ENCODE peak calls at places on chromosomes 12 and 14, in seven cellular contexts. R is neuronal stem cell, B is HepG2, J is K562, S is HCT116, Y is fibroblast of lung, M is SK-N-SH. Z is an unnamed sample.

GRCh38 chr14:31930493-31931225 is 146.4 kb upstream of the ARHGAP5 start:
- DNase-seq in S (no peak), Y (peak), B (peak), J (no peak), R (no peak), M (no peak), Z (no peak)

GRCh38 chr12:126295652-126296051 is 1230.4 kb downstream of the AACS start:
- DNase-seq in R (no peak), B (no peak), J (no peak), Y (no peak), M (no peak), S (no peak), Z (no peak)

GRCh38 chr12:29043069-29043468 is 106.0 kb upstream of the FAR2 start:
- DNase-seq in R (no peak), B (no peak), Y (peak), S (no peak), M (no peak), J (no peak), Z (no peak)

GRCh38 chr14:63542231-63542999 is 762 bp downstream of the PPP2R5E start:
- DNase-seq in J (peak), Y (peak), R (peak), M (peak), S (no peak), B (no peak), Z (peak)

GRCh38 chr12:109389146-109389545 is 41.4 kb downstream of the MYO1H start:
- DNase-seq in R (no peak), S (no peak), Y (no peak), M (peak), B (peak), J (peak), Z (peak)

GRCh38 chr12:93908846-93909592 is 231.8 kb downstream of the CRADD start:
- DNase-seq in Y (peak), B (no peak), R (no peak), J (no peak), S (no peak), M (no peak), Z (no peak)

GRCh38 chr12:113174461-113175384 is 10.6 kb downstream of the DDX54 start:
- DNase-seq in Y (peak), R (peak), M (peak), S (no peak), J (peak), B (peak), Z (peak)

GRCh38 chr14:97833291-97833690 is 1036.1 kb downstream of the VRK1 start:
- DNase-seq in S (no peak), R (no peak), B (no peak), Y (no peak), J (no peak), M (no peak), Z (no peak)

GRCh38 chr12:19369691-19370148 is 69.6 kb upstream of the AEBP2 start:
- DNase-seq in R (no peak), B (no peak), Y (no peak), M (no peak), J (no peak), S (no peak), Z (no peak)

GRCh38 chr12:114445401-114446323 is 39.7 kb upstream of the TBX5 start:
- DNase-seq in R (no peak), Y (no peak), M (no peak), J (no peak), S (no peak), B (no peak), Z (no peak)

GRCh38 chr12:125794401-125794800 is 729.2 kb downstream of the AACS start:
- DNase-seq in S (no peak), R (no peak), Y (peak), M (no peak), J (no peak), B (no peak), Z (no peak)

GRCh38 chr14:79896009-79896408 is 315.3 kb downstream of the DIO2 start:
- DNase-seq in B (no peak), J (no peak), S (no peak), R (no peak), Y (peak), M (no peak), Z (no peak)

GRCh38 chr12:1527789-1528188 is 66.6 kb downstream of the FBXL14 start:
- DNase-seq in R (no peak), M (no peak), J (no peak), S (no peak), Y (peak), B (no peak), Z (no peak)

GRCh38 chr12:65938807-65939206 is 114.5 kb downstream of the HMGA2 start:
- DNase-seq in B (no peak), Y (no peak), J (no peak), R (no peak), M (no peak), S (no peak), Z (no peak)

GRCh38 chr12:65941388-65941787 is 117.1 kb downstream of the HMGA2 start:
- DNase-seq in R (no peak), B (no peak), S (no peak), M (no peak), J (no peak), Y (peak), Z (no peak)

GRCh38 chr12:65937806-65938205 is 113.5 kb downstream of the HMGA2 start:
- DNase-seq in J (no peak), R (no peak), Y (no peak), S (no peak), M (no peak), B (no peak), Z (no peak)

GRCh38 chr12:65943388-65944137 is 119.3 kb downstream of the HMGA2 start:
- DNase-seq in J (no peak), M (no peak), B (no peak), Y (no peak), R (no peak), S (no peak), Z (no peak)

GRCh38 chr12:65940744-65941143 is 116.5 kb downstream of the HMGA2 start:
- DNase-seq in B (no peak), Y (no peak), S (no peak), M (no peak), R (no peak), J (no peak), Z (no peak)
- H3K9ac ChIP-seq in B (no peak), Y (no peak), S (peak), M (peak), R (no peak), J (no peak), Z (no peak)

DNA sequence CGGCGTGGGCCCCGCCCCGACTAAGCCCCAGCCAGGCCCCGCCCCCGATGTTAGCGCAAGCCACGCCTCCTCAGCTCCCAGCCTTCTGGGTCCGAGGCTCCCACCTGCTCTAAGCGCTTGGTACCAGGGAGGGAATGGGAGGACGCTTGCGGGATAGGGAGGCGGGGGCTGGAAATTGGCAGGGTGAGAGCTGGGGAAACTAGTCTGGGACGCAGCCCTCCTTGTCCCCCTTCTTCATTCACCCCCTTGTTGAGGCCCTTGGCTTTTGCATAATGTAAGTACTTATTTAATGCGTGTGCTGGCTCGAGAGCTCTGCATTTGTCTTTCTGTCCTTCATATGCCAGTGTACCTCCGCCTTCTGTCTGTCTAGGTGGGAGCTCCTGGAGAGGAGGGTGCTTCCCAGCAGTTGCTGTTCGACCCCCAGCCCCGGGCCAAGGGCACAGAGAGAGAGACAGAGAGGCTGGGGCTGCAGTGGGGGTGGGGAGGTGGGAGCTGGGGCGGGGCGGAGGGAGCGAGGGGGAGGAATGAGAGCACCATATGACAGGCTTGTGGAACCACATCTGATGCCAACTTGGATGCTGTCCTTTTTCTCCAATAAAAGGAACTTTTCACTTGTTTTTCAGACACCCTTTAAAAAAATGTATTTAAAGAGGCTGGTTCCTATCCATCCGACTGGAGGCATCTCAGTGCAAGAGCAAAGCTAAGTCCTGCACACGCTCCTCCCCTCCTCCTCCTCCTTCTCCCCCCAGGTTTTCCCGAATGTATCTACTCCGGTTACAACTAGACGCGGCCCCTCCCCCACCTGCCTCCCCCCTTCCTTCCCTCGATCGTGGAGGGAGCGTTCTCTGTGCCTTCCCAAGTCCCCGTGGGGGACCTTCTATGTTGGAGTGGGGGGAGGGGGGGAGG is 25.6 kb upstream of the MAP1LC3B2 start:
- DNase-seq in Y (peak), J (peak), B (no peak), R (peak), S (peak), M (peak), Z (peak)
- H3K9ac ChIP-seq in Y (no peak), J (peak), B (no peak), R (peak), S (peak), M (peak), Z (peak)

DNA sequence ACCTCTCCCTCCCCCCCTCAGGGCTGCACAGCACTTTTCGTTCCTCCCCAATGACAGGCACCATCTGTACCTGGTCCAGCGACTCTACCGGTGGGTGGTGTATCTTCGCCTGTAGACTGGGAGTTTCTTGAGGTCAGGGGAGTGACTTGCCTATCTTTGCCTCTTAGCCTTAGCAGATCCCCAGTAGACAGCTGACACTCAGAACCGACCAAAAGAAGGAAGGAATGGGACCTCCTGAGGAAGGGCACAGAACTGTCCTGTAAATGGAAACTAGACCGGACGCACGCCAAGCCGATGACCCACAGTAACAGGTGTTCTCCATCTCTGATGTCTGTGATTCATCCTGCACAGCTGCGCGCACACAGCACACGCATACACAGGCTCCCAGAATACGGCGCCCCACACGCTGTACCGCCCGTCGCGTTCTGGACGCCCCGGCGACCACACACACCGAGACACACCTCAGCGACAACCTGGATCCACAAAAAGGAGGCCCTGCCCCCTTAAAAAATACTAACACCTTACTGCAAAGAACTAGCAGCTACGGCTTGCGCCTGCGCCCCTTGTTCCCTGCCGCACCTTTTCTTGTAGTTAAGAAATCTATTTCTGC is 673 bp upstream of the TTC9 start:
- DNase-seq in S (no peak), R (peak), M (peak), J (no peak), B (no peak), Y (peak), Z (peak)
- H3K9ac ChIP-seq in S (peak), R (peak), M (no peak), J (no peak), B (no peak), Y (no peak), Z (peak)

DNA sequence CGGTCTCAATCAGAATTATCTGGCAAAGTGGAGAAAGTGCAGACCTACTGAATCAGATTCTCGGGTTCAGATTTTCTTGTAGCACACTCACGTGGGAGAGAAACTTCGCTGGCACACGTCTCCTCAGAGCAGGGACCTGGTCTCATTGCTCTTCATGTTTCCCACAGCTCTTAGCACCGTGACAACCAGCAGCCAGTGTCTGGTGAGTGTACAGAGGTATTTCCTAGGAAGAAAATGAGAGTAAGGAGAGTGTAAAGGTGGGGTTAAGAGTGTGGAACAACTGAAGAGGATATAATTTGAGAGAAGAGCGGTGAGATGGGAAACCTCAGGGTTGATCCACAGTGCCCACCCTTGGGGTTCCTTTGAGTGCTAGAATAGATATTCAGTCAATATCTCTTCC is 89.2 kb downstream of the ARF6 start:
- DNase-seq in J (no peak), Y (peak), B (no peak), M (no peak), R (no peak), S (no peak), Z (no peak)
- H3K9ac ChIP-seq in J (no peak), Y (peak), B (no peak), M (peak), R (no peak), S (no peak), Z (no peak)

GRCh38 chr12:57066245-57066644 is 12.3 kb downstream of the NEMP1 start:
- DNase-seq in J (no peak), R (no peak), Y (no peak), M (no peak), S (no peak), B (no peak), Z (no peak)

GRCh38 chr12:57058454-57058853 is 8.5 kb upstream of the MYO1A start:
- DNase-seq in M (no peak), Y (no peak), S (no peak), J (no peak), B (no peak), R (no peak), Z (no peak)

GRCh38 chr12:57069522-57069921 is 9.1 kb downstream of the NEMP1 start:
- DNase-seq in Y (peak), J (peak), M (peak), S (peak), R (peak), B (peak), Z (peak)

GRCh38 chr12:57063991-57064725 is 14.2 kb upstream of the MYO1A start:
- DNase-seq in R (no peak), M (no peak), Y (no peak), J (no peak), S (no peak), B (no peak), Z (no peak)
- H3K9ac ChIP-seq in R (no peak), M (peak), Y (no peak), J (no peak), S (no peak), B (no peak), Z (no peak)

GRCh38 chr12:122978507-122978955 is 1.9 kb upstream of the ARL6IP4 start:
- DNase-seq in J (no peak), M (no peak), B (no peak), S (no peak), Y (no peak), R (no peak), Z (no peak)
- H3K9ac ChIP-seq in J (peak), M (no peak), B (no peak), S (no peak), Y (no peak), R (no peak), Z (no peak)